ENCODE peak calls at places on chromosomes 2 and 18, in seven cellular contexts. A is endothelial cell of umbilical vein; V is neuronal stem cell; E is aorta; P is breast epithelium; I is CD8-positive, alpha-beta T cell; J is uterus. L is an unnamed sample. For H3K4me1, the result is how much of the 10 kb centered on the place peaks cover.

GRCh38 chr2:12428786-12429185 is 287.9 kb upstream of the TRIB2 start:
- DNase-seq in J (no peak), I (no peak), P (no peak), E (no peak), A (peak), V (no peak), L (no peak)

GRCh38 chr2:234339016-234339415 is 157.9 kb downstream of the ARL4C start:
- DNase-seq in V (no peak), E (no peak), A (no peak), J (no peak), I (no peak), P (no peak), L (no peak)

GRCh38 chr2:144785253-144785652 is 265.3 kb upstream of the ZEB2 start:
- DNase-seq in E (no peak), A (no peak), I (no peak), V (no peak), J (no peak), P (no peak), L (no peak)

GRCh38 chr18:13265901-13266207 is 47.3 kb downstream of the LDLRAD4 start:
- DNase-seq in I (no peak), E (no peak), A (no peak), P (no peak), V (no peak), J (no peak), L (peak)

GRCh38 chr2:38343212-38343611 is 33.9 kb downstream of the ATL2 start:
- DNase-seq in P (no peak), V (no peak), I (no peak), E (no peak), J (no peak), A (no peak), L (no peak)

GRCh38 chr18:72948439-72948838 is 80.7 kb upstream of the NETO1 start:
- DNase-seq in A (no peak), J (no peak), E (no peak), I (no peak), P (no peak), V (no peak), L (no peak)

GRCh38 chr2:74502720-74503505 is 3.5 kb upstream of the LBX2 start:
- DNase-seq in E (peak), A (peak), J (peak), V (no peak), P (no peak), I (no peak), L (no peak)

GRCh38 chr2:119795309-119796303 is 35.9 kb downstream of the PTPN4 start:
- DNase-seq in P (no peak), J (no peak), V (no peak), E (no peak), I (no peak), A (no peak), L (no peak)

GRCh38 chr2:135259116-135259515 is 207.0 kb downstream of the RAB3GAP1 start:
- DNase-seq in V (no peak), A (no peak), J (no peak), I (no peak), P (no peak), E (no peak), L (no peak)

GRCh38 chr18:48942086-48942485 is 8.7 kb downstream of the SMAD7 start:
- DNase-seq in J (no peak), A (no peak), I (no peak), E (no peak), P (no peak), V (no peak), L (no peak)

GRCh38 chr2:239271471-239272255 is 129.2 kb downstream of the HDAC4 start:
- DNase-seq in P (no peak), J (peak), E (no peak), A (no peak), V (no peak), I (no peak), L (no peak)

GRCh38 chr2:239268549-239268948 is 132.3 kb downstream of the HDAC4 start:
- DNase-seq in P (no peak), V (no peak), J (no peak), I (no peak), E (no peak), A (no peak), L (no peak)

GRCh38 chr2:239269173-239269865 is 131.5 kb downstream of the HDAC4 start:
- DNase-seq in J (no peak), P (no peak), V (no peak), E (no peak), A (no peak), I (no peak), L (no peak)

GRCh38 chr2:239268082-239268481 is 132.7 kb downstream of the HDAC4 start:
- DNase-seq in V (no peak), P (peak), I (no peak), E (no peak), J (no peak), A (peak), L (no peak)

DNA sequence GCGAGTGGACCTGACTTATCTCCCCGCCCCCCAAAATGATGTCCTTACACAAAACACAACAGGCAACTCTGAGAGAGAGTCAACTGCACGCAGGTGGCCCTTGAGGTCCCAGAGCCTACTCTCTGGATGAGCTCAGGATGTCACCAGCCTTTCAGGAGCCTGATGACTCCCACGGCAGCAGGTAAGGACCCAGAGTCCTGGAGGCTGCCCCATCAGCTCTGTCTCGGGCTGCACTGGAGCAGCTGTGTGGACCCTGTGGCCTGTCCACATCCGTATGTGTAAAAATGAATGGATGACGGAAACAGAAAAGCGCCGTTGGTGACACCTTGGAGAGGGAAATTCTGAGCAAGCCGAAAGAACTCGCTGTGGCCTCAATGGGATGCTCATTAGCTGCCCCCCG is 130.9 kb downstream of the HDAC4 start:
- DNase-seq in E (no peak), I (no peak), J (peak), P (no peak), A (no peak), V (no peak), L (no peak)
- H3K4me1 ChIP-seq in E (under half), I (half or more), J (under half), P (under half), A (under half), V (under half), L (half or more)

GRCh38 chr2:39381653-39382052 is 55.4 kb downstream of the MAP4K3 start:
- DNase-seq in E (no peak), P (no peak), J (no peak), V (no peak), A (no peak), I (no peak), L (no peak)
- H3K27ac ChIP-seq in E (no peak), P (no peak), J (peak), V (no peak), A (no peak), I (no peak), L (no peak)

DNA sequence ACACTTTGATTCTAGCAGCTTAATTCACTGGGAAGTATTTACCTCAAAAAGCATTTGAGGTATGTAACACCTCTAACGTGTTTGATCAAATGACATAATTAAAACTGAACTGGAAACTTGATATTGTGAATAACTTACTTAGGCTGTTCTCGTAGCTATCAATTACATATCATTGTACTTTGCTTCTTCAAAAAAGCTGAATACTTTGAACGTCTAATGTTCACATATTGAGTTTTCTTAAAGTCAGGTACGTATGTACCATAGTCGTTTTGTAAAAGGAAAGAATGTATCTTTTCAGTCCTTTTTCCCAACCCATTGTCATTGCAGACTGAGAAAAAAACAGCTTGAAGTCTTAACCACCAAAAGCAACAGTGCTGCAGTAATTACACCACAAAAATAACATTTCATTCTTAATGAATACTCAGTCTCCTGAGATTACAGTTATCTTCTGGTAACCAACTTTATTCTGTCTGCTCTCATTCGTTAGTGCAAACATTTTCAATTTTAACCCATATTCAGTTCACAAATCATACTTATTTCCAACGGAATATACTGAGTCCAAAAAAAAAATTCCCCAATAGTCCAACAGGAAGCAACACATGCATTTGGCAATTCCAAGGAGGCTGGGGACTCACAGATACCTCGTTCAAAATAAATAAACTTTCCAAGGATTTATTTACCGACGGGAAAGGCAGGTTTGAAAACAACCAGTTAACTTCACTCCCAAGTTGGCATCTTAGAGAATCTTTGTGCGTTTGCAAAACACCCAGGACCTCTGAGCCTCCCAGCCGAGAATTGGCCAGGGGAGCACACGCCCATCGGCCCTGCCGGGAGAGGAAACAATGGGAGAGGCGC is 1.1 kb downstream of the CHN1 start:
- DNase-seq in V (no peak), A (peak), J (no peak), P (no peak), I (no peak), E (no peak), L (no peak)
- H3K4me3 ChIP-seq in V (peak), A (peak), J (peak), P (peak), I (no peak), E (peak), L (peak)

DNA sequence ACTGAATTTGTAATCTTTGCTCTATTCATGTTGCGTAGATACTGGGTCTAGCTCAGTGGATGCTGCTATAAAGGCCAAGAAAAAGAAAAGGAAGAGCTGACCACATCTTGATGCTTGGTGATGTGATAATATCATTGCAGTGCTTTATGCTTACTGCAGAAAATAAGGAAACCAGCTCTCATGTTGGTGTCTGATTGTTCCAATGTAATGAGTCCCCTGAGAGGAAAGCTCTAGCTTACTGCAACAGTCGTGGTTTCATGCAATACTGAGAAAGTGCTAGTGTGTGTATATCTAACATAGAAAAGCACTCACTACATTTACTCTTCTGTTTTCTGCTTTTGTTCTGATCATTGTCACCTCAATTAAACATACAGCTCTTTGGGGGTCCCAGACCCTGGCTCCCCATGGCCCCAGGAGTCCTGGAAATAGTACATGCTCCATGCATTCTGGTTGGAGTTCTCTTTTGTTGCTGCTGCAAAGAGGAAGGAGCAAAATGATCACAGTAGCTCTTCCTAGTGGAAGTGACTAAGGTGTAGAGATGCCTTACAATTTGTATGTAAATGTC is 338.8 kb downstream of the CYRIA start:
- DNase-seq in J (no peak), P (no peak), E (no peak), V (no peak), A (no peak), I (no peak), L (no peak)
- H3K4me1 ChIP-seq in J (under half), P (under half), E (under half), V (half or more), A (under half), I (under half), L (under half)

GRCh38 chr2:54595999-54596903 is 127.2 kb upstream of the EML6 start:
- DNase-seq in I (no peak), V (no peak), P (no peak), A (no peak), J (peak), E (peak), L (peak)
- H3K27ac ChIP-seq in I (peak), V (no peak), P (peak), A (peak), J (peak), E (no peak), L (peak)

L was measured in CD4-positive, CD25-positive, alpha-beta regulatory T cell.